ENCODE peak calls at places on chromosomes 12 and 14, in six cellular contexts. One of them, this sample, is unnamed.

GRCh38 chr12:43069768-43070221 is 480.2 kb upstream of the PRICKLE1 start:
- DNase-seq in fibroblast of lung: peak; percentile 92
- DNase-seq in gastrocnemius medialis: no peak
- DNase-seq in testis: no peak
- DNase-seq in astrocyte: peak; percentile 91
- DNase-seq in psoas muscle: peak; percentile 59
- DNase-seq in this sample: no peak

GRCh38 chr14:98949506-98950135 is 322.4 kb downstream of the BCL11B start:
- DNase-seq in fibroblast of lung: no peak
- DNase-seq in gastrocnemius medialis: no peak
- DNase-seq in testis: no peak
- DNase-seq in astrocyte: no peak
- DNase-seq in psoas muscle: no peak
- DNase-seq in this sample: no peak

GRCh38 chr14:99511421-99512109 is 30.4 kb downstream of the CCNK start:
- DNase-seq in fibroblast of lung: peak; percentile 67
- DNase-seq in gastrocnemius medialis: no peak
- DNase-seq in testis: peak; percentile 83
- DNase-seq in astrocyte: peak; percentile 59
- DNase-seq in psoas muscle: peak; percentile 61
- DNase-seq in this sample: no peak

GRCh38 chr14:61836807-61837206 is 74.6 kb downstream of the SNAPC1 start:
- DNase-seq in fibroblast of lung: no peak
- DNase-seq in gastrocnemius medialis: no peak
- DNase-seq in testis: no peak
- DNase-seq in astrocyte: no peak
- DNase-seq in psoas muscle: no peak
- DNase-seq in this sample: no peak

GRCh38 chr12:62762645-62763044 is 172.3 kb downstream of the PPM1H start:
- DNase-seq in fibroblast of lung: no peak
- DNase-seq in gastrocnemius medialis: no peak
- DNase-seq in testis: no peak
- DNase-seq in astrocyte: no peak
- DNase-seq in psoas muscle: no peak
- DNase-seq in this sample: no peak

GRCh38 chr12:100138048-100138907 is 4.4 kb downstream of the BLTP3B start:
- DNase-seq in fibroblast of lung: no peak
- DNase-seq in gastrocnemius medialis: no peak
- DNase-seq in testis: no peak
- DNase-seq in astrocyte: no peak
- DNase-seq in psoas muscle: no peak
- DNase-seq in this sample: no peak

GRCh38 chr12:124916370-124917134 is 2.1 kb upstream of the UBC start:
- DNase-seq in fibroblast of lung: peak; percentile 95
- DNase-seq in gastrocnemius medialis: peak; percentile 86
- DNase-seq in testis: peak; percentile 72
- DNase-seq in astrocyte: peak; percentile 92
- DNase-seq in psoas muscle: peak; percentile 83
- DNase-seq in this sample: no peak

GRCh38 chr12:54654926-54655325 is 6.8 kb upstream of the DCD start:
- DNase-seq in fibroblast of lung: no peak
- DNase-seq in gastrocnemius medialis: no peak
- DNase-seq in testis: no peak
- DNase-seq in astrocyte: no peak
- DNase-seq in psoas muscle: no peak
- DNase-seq in this sample: no peak

GRCh38 chr14:78790262-78790661 is 620.1 kb downstream of the NRXN3 start:
- DNase-seq in fibroblast of lung: no peak
- DNase-seq in gastrocnemius medialis: no peak
- DNase-seq in testis: no peak
- DNase-seq in astrocyte: no peak
- DNase-seq in psoas muscle: no peak
- DNase-seq in this sample: no peak

GRCh38 chr12:121618659-121619233 is 7.6 kb upstream of the ORAI1 start:
- DNase-seq in fibroblast of lung: no peak
- DNase-seq in gastrocnemius medialis: no peak
- DNase-seq in testis: no peak
- DNase-seq in astrocyte: no peak
- DNase-seq in psoas muscle: no peak
- DNase-seq in this sample: no peak

GRCh38 chr12:121626087-121626852 is at the start of gene ORAI1:
- DNase-seq in fibroblast of lung: peak; percentile 92
- DNase-seq in gastrocnemius medialis: peak; percentile 94
- DNase-seq in testis: peak; percentile 99
- DNase-seq in astrocyte: peak; percentile 78
- DNase-seq in psoas muscle: peak; percentile 98
- DNase-seq in this sample: peak; percentile 91

GRCh38 chr12:121614872-121615467 is 11.4 kb upstream of the ORAI1 start:
- DNase-seq in fibroblast of lung: no peak
- DNase-seq in gastrocnemius medialis: no peak
- DNase-seq in testis: no peak
- DNase-seq in astrocyte: no peak
- DNase-seq in psoas muscle: no peak
- DNase-seq in this sample: no peak

DNA sequence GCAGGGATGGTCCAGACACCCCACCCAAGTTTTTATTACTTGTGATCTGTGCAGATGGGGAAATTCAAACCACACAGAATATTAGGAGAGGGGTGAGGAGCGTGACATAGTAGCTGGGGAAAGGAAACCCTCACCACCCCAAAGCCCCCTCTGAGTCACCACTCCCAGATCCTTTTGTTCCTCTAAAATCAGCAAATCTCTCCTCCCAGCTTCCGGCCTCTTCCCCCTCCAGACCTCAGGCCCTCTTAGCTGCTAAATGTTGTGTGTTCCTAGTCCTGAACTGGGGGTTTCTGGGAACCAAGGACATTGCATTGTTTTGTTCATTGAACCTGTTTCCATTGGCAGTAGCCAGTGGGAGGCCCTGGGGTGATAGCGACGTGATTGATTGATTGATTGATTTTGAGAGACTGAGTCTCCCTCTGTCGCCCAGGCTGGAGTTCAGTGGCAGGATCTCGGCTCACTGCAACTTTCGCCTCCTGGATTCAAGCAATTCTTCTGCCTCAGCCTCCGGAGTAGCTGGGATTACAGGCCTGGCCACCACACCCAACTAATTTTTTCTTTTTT is 5.9 kb upstream of the ORAI1 start:
- DNase-seq in fibroblast of lung: no peak
- DNase-seq in gastrocnemius medialis: no peak
- DNase-seq in testis: no peak
- DNase-seq in astrocyte: no peak
- DNase-seq in psoas muscle: no peak
- DNase-seq in this sample: no peak
- H3K9me3 ChIP-seq in fibroblast of lung: no peaks in the 10 kb centered on the region
- H3K9me3 ChIP-seq in gastrocnemius medialis: no peaks in the 10 kb centered on the region
- H3K9me3 ChIP-seq in testis: no peaks in the 10 kb centered on the region
- H3K9me3 ChIP-seq in astrocyte: no peaks in the 10 kb centered on the region
- H3K9me3 ChIP-seq in psoas muscle: no peaks in the 10 kb centered on the region
- H3K9me3 ChIP-seq in this sample: no peaks in the 10 kb centered on the region

DNA sequence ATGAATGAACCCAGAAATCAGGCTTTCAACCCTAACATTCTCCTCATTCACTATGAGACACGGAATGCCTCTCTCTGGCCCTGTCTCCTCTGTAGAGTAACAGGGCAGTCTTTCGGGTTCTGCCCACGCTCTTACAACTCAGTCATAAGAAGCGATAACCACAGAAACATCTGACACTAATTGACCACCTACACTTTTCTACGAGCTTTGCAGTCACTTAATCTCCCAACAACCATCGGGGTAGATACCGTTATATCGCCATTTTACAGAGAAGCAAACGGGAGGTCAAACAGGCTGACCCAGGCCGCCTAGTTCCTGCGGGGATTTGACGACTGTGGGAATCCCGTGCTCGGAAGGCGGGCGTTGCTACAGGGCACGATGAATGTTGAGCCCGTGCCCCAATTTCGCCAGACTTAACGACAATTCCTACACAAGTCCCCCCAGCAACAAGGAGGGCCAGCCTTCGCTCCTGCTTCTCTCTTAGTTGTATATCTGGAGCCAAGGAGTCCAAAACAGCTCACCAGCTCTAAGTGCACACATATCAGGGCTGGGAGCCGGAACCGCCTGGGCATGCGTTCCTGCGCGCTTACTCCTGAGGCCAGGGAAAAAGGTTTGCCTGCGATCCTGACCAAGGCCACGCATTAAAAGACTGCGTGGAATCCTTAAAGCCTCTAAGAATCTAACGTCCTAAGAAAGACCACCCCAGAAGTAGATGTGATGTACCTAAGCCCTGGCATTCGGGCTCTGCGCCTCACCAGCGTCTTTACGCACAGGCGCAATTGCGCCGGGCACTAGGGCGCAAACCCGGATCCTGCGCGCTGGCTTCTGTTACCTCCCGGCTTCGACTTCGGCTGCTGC is 38.7 kb upstream of the TBX5 start:
- DNase-seq in fibroblast of lung: peak; percentile 6
- DNase-seq in gastrocnemius medialis: no peak
- DNase-seq in testis: no peak
- DNase-seq in astrocyte: peak; percentile 4
- DNase-seq in psoas muscle: no peak
- DNase-seq in this sample: no peak
- H3K27me3 ChIP-seq in fibroblast of lung: peaks cover 73% of the 10 kb centered on the region
- H3K27me3 ChIP-seq in gastrocnemius medialis: peaks cover 84% of the 10 kb centered on the region
- H3K27me3 ChIP-seq in testis: no peaks in the 10 kb centered on the region
- H3K27me3 ChIP-seq in astrocyte: peaks cover 82% of the 10 kb centered on the region
- H3K27me3 ChIP-seq in psoas muscle: no peaks in the 10 kb centered on the region
- H3K27me3 ChIP-seq in this sample: peaks cover 94% of the 10 kb centered on the region

DNA sequence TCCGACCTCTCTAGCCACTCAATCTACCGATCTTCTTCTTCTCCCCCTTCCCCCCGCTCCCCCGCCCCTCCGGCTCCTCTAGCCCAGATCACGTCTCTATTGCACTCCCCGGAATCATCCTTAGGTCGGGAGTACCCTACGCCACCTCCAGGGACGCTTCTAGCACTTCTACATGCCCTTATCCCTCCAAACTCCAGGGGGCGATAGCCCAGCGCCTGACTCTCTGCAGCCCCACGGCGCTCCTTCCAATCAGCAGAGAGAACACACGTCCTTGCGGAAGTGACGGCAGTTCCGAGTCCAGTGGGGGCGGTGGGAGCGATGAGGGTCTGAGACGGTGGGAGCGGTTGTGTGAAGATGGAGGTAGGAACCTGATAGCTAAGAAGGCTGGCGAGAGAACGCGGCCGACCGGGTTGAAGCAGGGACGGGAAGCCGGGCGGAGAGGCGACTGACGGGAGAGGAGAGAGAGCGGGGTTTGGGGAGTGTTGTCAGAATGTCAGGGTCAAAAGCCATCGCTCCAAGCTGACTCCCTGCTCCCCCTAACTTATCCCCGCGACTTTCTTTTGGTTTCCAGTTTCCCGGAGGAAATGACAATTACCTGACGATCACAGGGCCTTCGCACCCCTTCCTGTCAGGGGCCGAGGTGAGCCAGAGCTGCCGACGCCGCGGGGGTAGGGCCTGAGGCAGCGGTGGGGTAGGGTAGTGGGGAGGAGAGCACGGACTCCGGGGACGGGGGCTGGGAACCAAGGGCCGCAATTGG is at the start of the genes RAB2B and TOX4:
- DNase-seq in fibroblast of lung: peak; percentile 98
- DNase-seq in gastrocnemius medialis: peak; percentile 97
- DNase-seq in testis: peak; percentile 99
- DNase-seq in astrocyte: peak; percentile 96
- DNase-seq in psoas muscle: peak; percentile 97
- DNase-seq in this sample: peak; percentile 93
- H3K27ac ChIP-seq in fibroblast of lung: peak within 1 kb of the TSS; percentile 81
- H3K27ac ChIP-seq in gastrocnemius medialis: peak within 1 kb of the TSS; percentile 83
- H3K27ac ChIP-seq in testis: peak within 1 kb of the TSS; percentile 91
- H3K27ac ChIP-seq in astrocyte: peak within 1 kb of the TSS; percentile 92
- H3K27ac ChIP-seq in psoas muscle: peak within 1 kb of the TSS; percentile 92
- H3K27ac ChIP-seq in this sample: peak within 1 kb of the TSS; percentile 73

GRCh38 chr14:41749425-41749824 is 142.7 kb downstream of the LRFN5 start:
- DNase-seq in fibroblast of lung: peak; percentile 1
- DNase-seq in gastrocnemius medialis: no peak
- DNase-seq in testis: no peak
- DNase-seq in astrocyte: peak; percentile 1
- DNase-seq in psoas muscle: no peak
- DNase-seq in this sample: no peak
- H3K9me3 ChIP-seq in fibroblast of lung: no peaks in the 10 kb centered on the region
- H3K9me3 ChIP-seq in gastrocnemius medialis: no peaks in the 10 kb centered on the region
- H3K9me3 ChIP-seq in testis: no peaks in the 10 kb centered on the region
- H3K9me3 ChIP-seq in astrocyte: no peaks in the 10 kb centered on the region
- H3K9me3 ChIP-seq in psoas muscle: no peaks in the 10 kb centered on the region
- H3K9me3 ChIP-seq in this sample: no peaks in the 10 kb centered on the region

DNA sequence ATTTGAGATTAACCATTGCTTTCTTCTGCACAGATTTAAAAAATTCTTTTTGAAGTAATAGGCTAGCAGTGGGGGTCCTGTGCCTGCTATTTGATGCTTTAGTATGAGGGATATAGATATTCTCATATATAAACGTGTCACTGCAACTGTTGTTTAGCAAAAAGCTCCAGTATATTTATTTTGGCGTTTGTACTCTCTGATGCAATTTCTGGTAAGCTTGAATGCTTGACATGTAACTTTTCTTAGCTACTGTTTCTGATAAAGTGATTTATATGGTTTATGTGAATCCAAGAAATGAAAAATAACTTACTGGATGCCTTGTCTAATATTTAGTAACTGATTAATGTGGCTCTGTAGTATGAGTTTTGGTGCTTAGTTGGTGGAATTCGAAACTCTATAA is 77.1 kb downstream of the TTLL5 start:
- DNase-seq in fibroblast of lung: no peak
- DNase-seq in gastrocnemius medialis: no peak
- DNase-seq in testis: no peak
- DNase-seq in astrocyte: no peak
- DNase-seq in psoas muscle: no peak
- DNase-seq in this sample: no peak
- H3K27me3 ChIP-seq in fibroblast of lung: no peaks in the 10 kb centered on the region
- H3K27me3 ChIP-seq in gastrocnemius medialis: no peaks in the 10 kb centered on the region
- H3K27me3 ChIP-seq in testis: no peaks in the 10 kb centered on the region
- H3K27me3 ChIP-seq in astrocyte: no peaks in the 10 kb centered on the region
- H3K27me3 ChIP-seq in psoas muscle: no peaks in the 10 kb centered on the region
- H3K27me3 ChIP-seq in this sample: no peaks in the 10 kb centered on the region

DNA sequence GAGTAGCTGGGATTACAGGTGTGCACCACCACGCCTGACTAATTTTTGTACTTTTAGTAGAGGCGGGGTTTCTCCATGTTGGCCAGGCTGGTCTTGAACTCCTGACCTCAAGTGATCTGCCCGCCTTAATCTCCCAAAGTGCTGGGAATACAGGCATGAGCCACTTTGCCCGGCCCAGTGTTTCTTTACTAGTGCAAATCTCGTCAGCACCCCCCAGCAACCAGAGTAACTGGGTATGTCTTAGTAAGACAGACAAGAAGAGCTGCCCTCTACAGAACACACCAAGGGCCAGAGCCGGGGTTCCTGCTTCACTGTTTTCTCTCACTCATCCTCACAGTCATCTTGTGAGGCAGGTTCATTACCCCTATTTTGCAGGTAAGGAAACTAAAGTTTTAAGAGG is 78.5 kb upstream of the GPR68 start:
- DNase-seq in fibroblast of lung: no peak
- DNase-seq in gastrocnemius medialis: no peak
- DNase-seq in testis: no peak
- DNase-seq in astrocyte: no peak
- DNase-seq in psoas muscle: no peak
- DNase-seq in this sample: no peak
- H3K27ac ChIP-seq in fibroblast of lung: no peak overlapping the region
- H3K27ac ChIP-seq in gastrocnemius medialis: peak overlapping the region; percentile 77
- H3K27ac ChIP-seq in testis: no peak overlapping the region
- H3K27ac ChIP-seq in astrocyte: no peak overlapping the region
- H3K27ac ChIP-seq in psoas muscle: peak overlapping the region; percentile 47
- H3K27ac ChIP-seq in this sample: peak overlapping the region; percentile 95

GRCh38 chr14:106808458-106808857 is 1282.1 kb downstream of the TMEM121 start:
- DNase-seq in fibroblast of lung: no peak
- DNase-seq in gastrocnemius medialis: no peak
- DNase-seq in testis: no peak
- DNase-seq in astrocyte: no peak
- DNase-seq in psoas muscle: no peak
- DNase-seq in this sample: no peak
- H3K9me3 ChIP-seq in fibroblast of lung: no peaks in the 10 kb centered on the region
- H3K9me3 ChIP-seq in gastrocnemius medialis: no peaks in the 10 kb centered on the region
- H3K9me3 ChIP-seq in testis: no peaks in the 10 kb centered on the region
- H3K9me3 ChIP-seq in astrocyte: peaks cover 6% of the 10 kb centered on the region
- H3K9me3 ChIP-seq in psoas muscle: no peaks in the 10 kb centered on the region
- H3K9me3 ChIP-seq in this sample: no peaks in the 10 kb centered on the region

GRCh38 chr14:36513012-36513420 is 7.0 kb downstream of the NKX2-1 start:
- DNase-seq in fibroblast of lung: no peak
- DNase-seq in gastrocnemius medialis: no peak
- DNase-seq in testis: no peak
- DNase-seq in astrocyte: no peak
- DNase-seq in psoas muscle: no peak
- DNase-seq in this sample: no peak
- H3K27me3 ChIP-seq in fibroblast of lung: peaks cover 70% of the 10 kb centered on the region
- H3K27me3 ChIP-seq in gastrocnemius medialis: peaks cover 98% of the 10 kb centered on the region
- H3K27me3 ChIP-seq in testis: no peaks in the 10 kb centered on the region
- H3K27me3 ChIP-seq in astrocyte: peaks cover 85% of the 10 kb centered on the region
- H3K27me3 ChIP-seq in psoas muscle: no peaks in the 10 kb centered on the region
- H3K27me3 ChIP-seq in this sample: peaks cover 84% of the 10 kb centered on the region